ENCODE peak calls at places on chromosome 7, in four cellular contexts. G is HepG2, S is WTC11, I is K562. M is an unnamed sample.

GRCh38 chr7:93092757-93093370 is 24.9 kb downstream of the SAMD9 start:
- DNase-seq in G (peak), S (no peak), I (no peak), M (peak)

GRCh38 chr7:55191161-55191925 is 172.5 kb downstream of the EGFR start:
- DNase-seq in G (no peak), S (no peak), I (no peak), M (no peak)

GRCh38 chr7:94258856-94259255 is 135.8 kb upstream of the COL1A2 start:
- DNase-seq in G (no peak), S (peak), I (no peak), M (no peak)

GRCh38 chr7:35702541-35702940 is 7.6 kb upstream of the HERPUD2 start:
- DNase-seq in G (no peak), S (no peak), I (no peak), M (no peak)

GRCh38 chr7:121447939-121448338 is 51.8 kb upstream of the FAM3C start:
- DNase-seq in G (no peak), S (no peak), I (no peak), M (no peak)

GRCh38 chr7:1874522-1875389 is 204.7 kb downstream of the ELFN1 start:
- DNase-seq in G (no peak), S (no peak), I (no peak), M (no peak)

GRCh38 chr7:113796557-113796956 is 122.3 kb downstream of the PPP1R3A start:
- DNase-seq in G (no peak), S (no peak), I (no peak), M (no peak)

GRCh38 chr7:132084776-132085388 is 491.4 kb downstream of the PLXNA4 start:
- DNase-seq in G (peak), S (no peak), I (peak), M (peak)

GRCh38 chr7:24882989-24883631 is 96.9 kb downstream of the OSBPL3 start:
- DNase-seq in G (no peak), S (no peak), I (no peak), M (no peak)

GRCh38 chr7:112255388-112255720 is 48.9 kb downstream of the ZNF277 start:
- DNase-seq in G (no peak), S (no peak), I (no peak), M (no peak)

GRCh38 chr7:158976849-158977593 is 120.7 kb downstream of the DYNC2I1 start:
- DNase-seq in G (peak), S (peak), I (peak), M (peak)

GRCh38 chr7:157463245-157463644 is 126.4 kb downstream of the DNAJB6 start:
- DNase-seq in G (no peak), S (no peak), I (no peak), M (no peak)

GRCh38 chr7:110253083-110253482 is 837.8 kb upstream of the LRRN3 start:
- DNase-seq in G (no peak), S (no peak), I (no peak), M (no peak)

GRCh38 chr7:53311205-53311604 is 275.8 kb downstream of the POM121L12 start:
- DNase-seq in G (no peak), S (no peak), I (no peak), M (no peak)

GRCh38 chr7:114790526-114790925 is 131.4 kb upstream of the MDFIC start:
- DNase-seq in G (no peak), S (no peak), I (no peak), M (no peak)

GRCh38 chr7:47940482-47941001 is 7.7 kb downstream of the PKD1L1 start:
- DNase-seq in G (no peak), S (no peak), I (no peak), M (no peak)

GRCh38 chr7:4236389-4236788 is 445.7 kb upstream of the FOXK1 start:
- DNase-seq in G (no peak), S (no peak), I (no peak), M (no peak)

GRCh38 chr7:140726304-140726703 is 29.8 kb downstream of the NDUFB2 start:
- DNase-seq in G (peak), S (no peak), I (peak), M (peak)

GRCh38 chr7:91759205-91759863 is 121.2 kb downstream of the MTERF1 start:
- DNase-seq in G (peak), S (peak), I (no peak), M (peak)

GRCh38 chr7:80432166-80432565 is 79.7 kb downstream of the GNAT3 start:
- DNase-seq in G (no peak), S (no peak), I (no peak), M (no peak)

GRCh38 chr7:27936244-27937102 is 196.5 kb downstream of the TAX1BP1 start:
- DNase-seq in G (no peak), S (no peak), I (no peak), M (peak)

GRCh38 chr7:131625817-131626372 is 69.5 kb upstream of the PODXL start:
- DNase-seq in G (no peak), S (peak), I (no peak), M (peak)

GRCh38 chr7:26329520-26330269 is 38.0 kb downstream of the SNX10 start:
- DNase-seq in G (no peak), S (no peak), I (no peak), M (no peak)

GRCh38 chr7:111682576-111683372 is 120.5 kb upstream of the IMMP2L start:
- DNase-seq in G (no peak), S (no peak), I (no peak), M (no peak)

GRCh38 chr7:5324961-5325360 is 42.2 kb downstream of the SLC29A4 start:
- DNase-seq in G (no peak), S (no peak), I (no peak), M (no peak)

GRCh38 chr7:25968205-25968993 is 183.6 kb upstream of the NFE2L3 start:
- DNase-seq in G (no peak), S (no peak), I (no peak), M (no peak)

GRCh38 chr7:90654718-90655427 is 58.8 kb downstream of the CDK14 start:
- DNase-seq in G (no peak), S (no peak), I (no peak), M (no peak)

GRCh38 chr7:155494551-155494950 is 36.6 kb downstream of the EN2 start:
- DNase-seq in G (no peak), S (no peak), I (no peak), M (no peak)

GRCh38 chr7:154929006-154929726 is 73.8 kb downstream of the PAXIP1 start:
- DNase-seq in G (no peak), S (no peak), I (no peak), M (no peak)

GRCh38 chr7:80708007-80708594 is 69.7 kb downstream of the CD36 start:
- DNase-seq in G (no peak), S (no peak), I (no peak), M (no peak)

GRCh38 chr7:1275685-1276424 is 43.2 kb downstream of the UNCX start:
- DNase-seq in G (no peak), S (no peak), I (no peak), M (no peak)

GRCh38 chr7:126483972-126484371 is 768.8 kb downstream of the GRM8 start:
- DNase-seq in G (no peak), S (no peak), I (no peak), M (no peak)

GRCh38 chr7:148303295-148304013 is 287.1 kb upstream of the C7orf33 start:
- DNase-seq in G (no peak), S (no peak), I (no peak), M (peak)

GRCh38 chr7:51267169-51267568 is 49.4 kb downstream of the COBL start:
- DNase-seq in G (no peak), S (no peak), I (no peak), M (no peak)

GRCh38 chr7:112987171-112987570 is 99.5 kb downstream of the GPR85 start:
- DNase-seq in G (no peak), S (no peak), I (no peak), M (no peak)

GRCh38 chr7:139916717-139917395 is 87.8 kb downstream of the TBXAS1 start:
- DNase-seq in G (no peak), S (no peak), I (no peak), M (no peak)

GRCh38 chr7:1706721-1707613 is 36.9 kb downstream of the ELFN1 start:
- DNase-seq in G (no peak), S (no peak), I (no peak), M (no peak)

GRCh38 chr7:98771519-98772241 is 98.1 kb downstream of the TMEM130 start:
- DNase-seq in G (peak), S (peak), I (no peak), M (no peak)
- TF ChIP-seq NR3C1 in G (no peak), S (no peak), I (no peak), M (no peak)

GRCh38 chr7:31549621-31550020 is 35.7 kb downstream of the ITPRID1 start:
- DNase-seq in G (no peak), S (no peak), I (no peak), M (no peak)

GRCh38 chr7:31550432-31550831 is 36.5 kb downstream of the ITPRID1 start:
- DNase-seq in G (no peak), S (no peak), I (no peak), M (no peak)

DNA sequence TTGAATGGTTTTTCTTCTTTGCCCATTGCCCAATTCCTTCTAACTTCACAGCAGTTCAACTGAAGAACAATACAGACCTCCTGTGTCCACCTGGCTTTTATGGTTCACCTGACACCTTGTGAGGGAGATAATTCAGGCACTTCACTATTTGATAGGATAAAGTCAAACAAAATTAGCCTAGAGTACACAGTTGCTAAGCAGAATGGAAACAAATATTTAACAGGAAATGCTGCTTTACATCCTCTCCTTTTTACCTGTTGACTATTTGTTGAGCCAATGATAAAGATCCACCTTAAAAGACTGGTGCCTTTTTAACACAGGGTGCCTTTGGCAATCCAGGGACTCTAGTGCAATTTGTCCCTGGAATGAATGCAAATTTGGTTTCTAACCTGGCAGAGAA is 39.7 kb downstream of the ITPRID1 start:
- DNase-seq in G (no peak), S (no peak), I (no peak), M (no peak)
- TF ChIP-seq NR3C1 in G (no peak), S (no peak), I (no peak), M (no peak)

DNA sequence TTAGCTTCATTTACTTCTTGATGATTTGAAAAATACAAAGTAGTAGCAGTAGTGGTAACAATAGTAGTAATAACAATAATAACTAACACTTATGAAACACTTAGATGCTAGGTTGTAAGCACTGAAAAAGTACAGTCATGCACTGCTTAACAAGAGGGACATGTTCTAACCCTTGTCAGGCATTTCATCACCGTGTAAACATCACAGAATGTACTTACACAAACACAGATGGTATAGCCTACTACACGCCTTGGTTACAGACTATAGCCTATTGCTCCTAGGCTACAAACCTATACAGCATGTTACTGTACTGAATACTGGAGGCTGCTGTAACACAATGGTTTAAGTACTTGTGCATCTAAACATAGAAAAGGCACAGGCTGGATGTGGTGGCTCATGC is 60.6 kb downstream of the PUS7 start:
- DNase-seq in G (peak), S (no peak), I (no peak), M (no peak)
- TF ChIP-seq NR3C1 in G (no peak), S (no peak), I (no peak), M (no peak)

GRCh38 chr7:66542528-66543373 is 85.9 kb upstream of the KCTD7 start:
- DNase-seq in G (no peak), S (no peak), I (no peak), M (no peak)
- TF ChIP-seq NR3C1 in G (no peak), S (no peak), I (no peak), M (no peak)

DNA sequence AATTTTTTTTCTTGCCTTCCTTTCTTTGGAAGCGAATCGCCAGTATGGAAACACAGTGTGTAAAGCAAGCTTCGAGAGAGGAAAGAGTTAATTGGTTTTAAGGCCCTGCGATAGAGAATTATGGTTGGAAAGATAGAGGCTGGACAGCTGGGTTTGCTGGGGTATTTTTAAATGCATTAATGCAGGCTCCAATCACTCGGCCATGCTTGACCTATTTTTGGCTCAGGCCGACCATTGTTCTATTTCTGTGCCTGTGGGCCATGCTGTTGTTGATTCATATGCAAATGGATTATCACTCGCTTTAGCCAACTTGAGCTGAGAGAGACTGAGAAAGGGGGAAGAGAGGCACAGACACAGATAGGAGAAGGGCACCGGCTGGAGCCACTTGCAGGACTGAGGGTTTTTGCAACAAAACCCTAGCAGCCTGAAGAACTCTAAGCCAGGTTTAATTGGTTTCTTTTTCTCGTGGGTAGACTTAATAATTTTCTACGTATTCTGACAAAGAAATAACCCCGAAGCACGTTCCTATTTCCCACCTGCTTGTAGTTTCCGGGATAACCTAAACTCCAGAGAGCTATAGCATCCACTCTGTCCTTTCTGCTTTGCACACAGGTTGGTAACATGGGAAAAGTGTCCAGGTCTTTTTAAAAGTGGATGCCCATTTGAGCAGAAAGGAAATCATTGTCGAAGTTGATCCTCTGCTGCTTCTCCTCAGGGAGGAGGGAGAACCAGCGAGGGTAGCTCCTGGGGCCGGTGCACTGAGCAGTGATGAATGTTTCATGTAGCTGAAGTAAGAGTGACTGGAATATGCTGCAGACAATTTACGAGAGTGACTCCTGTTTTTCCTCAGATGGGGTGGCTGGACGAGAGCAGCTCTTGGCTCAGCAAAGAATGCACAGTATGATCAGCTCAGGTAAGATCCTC is at the start of gene HDAC9:
- DNase-seq in G (no peak), S (peak), I (no peak), M (no peak)
- TF ChIP-seq NR3C1 in G (no peak), S (no peak), I (no peak), M (no peak)

GRCh38 chr7:49398236-49398635 is 375.2 kb upstream of the VWC2 start:
- DNase-seq in G (no peak), S (no peak), I (no peak), M (no peak)

GRCh38 chr7:49397750-49398149 is 375.7 kb upstream of the VWC2 start:
- DNase-seq in G (no peak), S (no peak), I (no peak), M (no peak)

GRCh38 chr7:49398730-49399129 is 374.7 kb upstream of the VWC2 start:
- DNase-seq in G (no peak), S (no peak), I (no peak), M (no peak)

GRCh38 chr7:49400891-49401550 is 372.4 kb upstream of the VWC2 start:
- DNase-seq in G (no peak), S (no peak), I (no peak), M (no peak)

DNA sequence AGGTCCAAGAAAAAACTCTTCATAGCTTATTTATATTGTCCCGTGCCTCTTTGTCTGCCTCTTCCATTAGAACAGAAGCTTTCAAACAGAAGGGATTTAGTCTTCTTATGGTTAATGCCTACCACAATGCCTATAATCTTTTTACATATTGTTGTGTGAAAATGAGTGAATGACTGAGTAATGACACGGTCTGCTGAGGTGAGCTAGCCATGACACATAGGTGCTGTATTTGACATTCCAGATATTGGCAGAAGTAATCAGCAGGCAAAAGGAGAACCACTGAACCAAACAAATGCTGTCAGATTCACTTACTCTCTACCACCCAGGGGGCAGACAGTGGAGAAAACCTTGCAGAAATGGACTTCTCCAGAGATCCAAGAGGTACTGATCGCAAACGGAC is 377.2 kb upstream of the VWC2 start:
- DNase-seq in G (no peak), S (no peak), I (no peak), M (no peak)
- TF ChIP-seq NR3C1 in G (no peak), S (no peak), I (no peak), M (no peak)

DNA sequence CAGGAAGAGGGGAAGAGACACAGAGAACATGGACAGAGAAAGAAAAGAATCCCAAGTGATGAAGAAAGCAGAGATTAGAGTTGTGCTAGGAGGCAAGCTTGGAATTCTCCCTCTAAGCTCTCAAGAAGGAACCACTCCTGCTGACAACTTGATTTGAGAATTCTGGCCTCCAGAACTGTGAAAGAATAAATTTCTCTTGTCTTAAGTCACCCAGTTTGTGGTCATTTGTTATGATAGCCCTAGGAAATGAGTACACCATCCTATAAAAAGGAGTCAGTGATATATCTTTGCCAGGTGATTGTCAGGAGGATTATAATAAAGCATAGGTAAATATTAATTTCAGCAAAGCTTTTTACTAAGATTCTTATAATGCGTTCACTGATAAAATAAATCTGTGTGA is 82.7 kb upstream of the TFEC start:
- DNase-seq in G (no peak), S (no peak), I (no peak), M (no peak)
- TF ChIP-seq NR3C1 in G (no peak), S (no peak), I (no peak), M (no peak)

DNA sequence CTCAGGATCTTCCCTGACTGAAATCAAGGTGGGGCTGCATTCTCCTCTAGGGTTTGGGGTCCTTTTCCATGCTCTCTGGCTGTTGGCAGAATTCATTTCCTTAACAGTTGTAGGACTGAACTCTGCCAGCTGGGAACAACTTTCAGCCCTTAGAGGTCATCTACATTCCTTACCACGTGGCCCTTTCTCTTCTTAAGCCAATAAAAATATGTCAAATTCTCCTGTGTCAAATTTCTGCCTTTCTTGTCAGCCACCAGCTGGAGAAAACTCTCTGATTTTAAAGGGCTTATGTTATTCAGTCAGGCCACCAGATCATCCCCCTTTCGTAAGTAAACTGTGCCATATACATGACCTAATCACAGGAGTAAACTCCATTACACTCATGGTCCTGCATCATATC is 95.3 kb upstream of the IL6 start:
- DNase-seq in G (no peak), S (no peak), I (no peak), M (no peak)
- TF ChIP-seq NR3C1 in G (no peak), S (no peak), I (no peak), M (no peak)